ENCODE peak calls at places on chromosome 22, in five cellular contexts. G is body of pancreas, E is stomach, Z is upper lobe of left lung, P is esophagus squamous epithelium. L is an unnamed sample. For H3K27me3, the result is how much of the 10 kb centered on the place peaks cover.

GRCh38 chr22:35435201-35435712 is 35.3 kb downstream of the MCM5 start:
- DNase-seq in G (no peak), P (no peak), E (no peak), Z (no peak), L (no peak)

GRCh38 chr22:27419473-27419872 is 382.1 kb downstream of the MN1 start:
- DNase-seq in P (no peak), Z (no peak), E (no peak), G (no peak), L (no peak)

GRCh38 chr22:47309476-47309875 is 547.0 kb downstream of the TBC1D22A start:
- DNase-seq in P (no peak), E (no peak), Z (peak), G (no peak), L (no peak)

GRCh38 chr22:44623771-44624510 is 78.1 kb upstream of the PRR5 start:
- DNase-seq in E (no peak), G (no peak), P (no peak), Z (no peak), L (no peak)

GRCh38 chr22:28208036-28208435 is 289.0 kb upstream of the PITPNB start:
- DNase-seq in P (no peak), G (no peak), Z (no peak), E (no peak), L (no peak)

GRCh38 chr22:35638408-35638807 is 9.8 kb upstream of the APOL6 start:
- DNase-seq in Z (peak), E (no peak), P (no peak), G (peak), L (peak)

GRCh38 chr22:19959043-19959586 is 17.5 kb upstream of the TXNRD2 start:
- DNase-seq in E (peak), Z (peak), P (no peak), G (peak), L (no peak)

GRCh38 chr22:44827666-44828065 is 75.3 kb downstream of the ARHGAP8 start:
- DNase-seq in E (no peak), P (no peak), G (no peak), Z (no peak), L (no peak)

GRCh38 chr22:47694536-47694935 is 932.1 kb downstream of the TBC1D22A start:
- DNase-seq in P (no peak), E (no peak), G (no peak), Z (no peak), L (no peak)

GRCh38 chr22:35863432-35863831 is 145.8 kb downstream of the APOL5 start:
- DNase-seq in E (no peak), G (no peak), Z (no peak), P (no peak), L (no peak)

GRCh38 chr22:35467788-35468187 is 67.8 kb downstream of the MCM5 start:
- DNase-seq in P (no peak), Z (peak), E (peak), G (peak), L (no peak)

GRCh38 chr22:39514373-39514973 is 5.9 kb upstream of the ATF4 start:
- DNase-seq in G (peak), P (no peak), E (peak), Z (no peak), L (no peak)

GRCh38 chr22:27349456-27349855 is 452.1 kb downstream of the MN1 start:
- DNase-seq in G (no peak), E (no peak), P (no peak), Z (no peak), L (no peak)

GRCh38 chr22:30694638-30695350 is at the start of gene OSBP2:
- DNase-seq in G (peak), P (no peak), Z (peak), E (peak), L (no peak)

GRCh38 chr22:39177456-39177775 is 24.9 kb upstream of the CBX7 start:
- DNase-seq in Z (no peak), P (no peak), E (no peak), G (no peak), L (no peak)

GRCh38 chr22:39419096-39419495 is 19.5 kb downstream of the TAB1 start:
- DNase-seq in E (no peak), P (no peak), Z (no peak), G (no peak), L (no peak)

GRCh38 chr22:46776486-46776826 is 14.0 kb downstream of the TBC1D22A start:
- DNase-seq in E (no peak), P (no peak), G (no peak), Z (no peak), L (no peak)

GRCh38 chr22:39312410-39312809 is 7.0 kb downstream of the RPL3 start:
- DNase-seq in G (no peak), E (no peak), P (no peak), Z (no peak), L (no peak)

GRCh38 chr22:38733329-38734202 is 22.2 kb downstream of the SUN2 start:
- DNase-seq in P (no peak), Z (peak), E (peak), G (peak), L (peak)

GRCh38 chr22:38953577-38954413 is 3.6 kb upstream of the APOBEC3A start:
- DNase-seq in E (no peak), P (no peak), G (peak), Z (peak), L (no peak)

GRCh38 chr22:43272869-43273318 is 70.3 kb downstream of the SCUBE1 start:
- DNase-seq in Z (no peak), P (no peak), E (no peak), G (no peak), L (no peak)

GRCh38 chr22:20803696-20804324 is 29.9 kb downstream of the SERPIND1 start:
- DNase-seq in Z (no peak), P (no peak), G (peak), E (peak), L (peak)

GRCh38 chr22:45478108-45478771 is 24.4 kb upstream of the FBLN1 start:
- DNase-seq in G (no peak), E (no peak), P (no peak), Z (no peak), L (peak)

GRCh38 chr22:19767427-19768380 is 7.1 kb downstream of the TBX1 start:
- DNase-seq in Z (no peak), G (no peak), E (no peak), P (no peak), L (no peak)

GRCh38 chr22:26658671-26659478 is 1.5 kb downstream of the MIAT start:
- DNase-seq in E (peak), G (peak), P (peak), Z (peak), L (peak)

GRCh38 chr22:26762503-26763170 is 105.2 kb downstream of the MIAT start:
- DNase-seq in Z (no peak), E (no peak), P (no peak), G (no peak), L (no peak)

GRCh38 chr22:23529166-23530103 is 50.7 kb downstream of the IGLL1 start:
- DNase-seq in Z (no peak), P (no peak), G (no peak), E (no peak), L (no peak)

GRCh38 chr22:27866136-27867091 is 52.6 kb downstream of the PITPNB start:
- DNase-seq in P (no peak), G (peak), E (peak), Z (no peak), L (peak)

GRCh38 chr22:49017769-49018330 is 809.8 kb downstream of the BRD1 start:
- DNase-seq in E (peak), P (no peak), G (no peak), Z (no peak), L (no peak)

GRCh38 chr22:49014227-49015201 is 813.2 kb downstream of the BRD1 start:
- DNase-seq in G (no peak), P (no peak), E (peak), Z (peak), L (no peak)

GRCh38 chr22:49016909-49017768 is 810.5 kb downstream of the BRD1 start:
- DNase-seq in Z (peak), E (peak), P (no peak), G (no peak), L (no peak)

GRCh38 chr22:49015459-49015858 is 812.2 kb downstream of the BRD1 start:
- DNase-seq in E (peak), P (no peak), G (no peak), Z (peak), L (no peak)

DNA sequence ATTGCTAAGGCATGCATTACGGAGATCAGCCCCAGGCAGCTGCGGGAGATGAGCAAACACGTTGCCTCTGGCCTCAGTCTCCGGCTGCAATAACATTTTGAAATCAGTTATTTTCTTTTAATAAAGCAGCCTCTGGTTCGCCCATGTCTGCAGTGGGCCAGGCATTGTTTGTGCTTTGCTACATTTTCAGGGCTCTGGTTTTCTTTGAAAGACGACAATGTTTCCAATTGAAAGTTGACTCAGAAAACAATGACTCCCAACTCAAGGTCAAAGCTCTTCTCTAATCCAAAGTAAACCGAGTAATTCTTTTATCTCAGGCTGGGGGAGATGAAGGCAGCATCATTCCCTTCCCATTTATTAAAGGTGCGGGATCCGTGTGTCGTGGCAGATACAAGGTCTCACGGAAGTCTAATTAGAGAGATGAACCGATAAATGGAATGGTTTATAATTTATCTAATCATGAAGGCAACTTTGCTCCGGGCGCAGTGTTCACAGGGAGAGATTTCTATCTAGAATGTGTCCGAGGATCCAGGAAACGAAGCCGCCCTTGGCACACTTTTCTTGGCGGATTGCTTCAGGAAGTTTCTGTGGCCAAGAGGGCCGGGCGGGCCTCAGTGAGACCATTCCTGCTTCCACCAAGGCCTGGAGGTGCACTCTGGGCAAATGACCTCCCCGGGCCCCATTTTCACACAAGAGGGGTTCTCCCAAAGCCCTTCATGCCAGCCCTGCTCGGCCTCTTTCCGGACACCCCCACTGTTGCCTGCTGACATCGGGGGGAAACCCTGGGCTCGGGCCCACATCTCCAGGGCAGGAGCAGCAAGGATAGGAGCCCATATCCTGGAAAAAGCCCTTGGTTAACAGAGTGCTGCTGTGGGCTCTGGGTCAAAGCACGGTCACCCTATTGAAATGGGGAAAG is 811.4 kb downstream of the BRD1 start:
- DNase-seq in P (no peak), E (peak), Z (peak), G (no peak), L (no peak)
- H3K27ac ChIP-seq in P (no peak), E (no peak), Z (peak), G (no peak), L (no peak)

GRCh38 chr22:17893900-17894299 is 119.6 kb upstream of the BID start:
- DNase-seq in E (no peak), Z (no peak), G (no peak), P (no peak), L (no peak)
- H3K27me3 ChIP-seq in E (under half), Z (under half), G (under half), P (under half), L (under half)

DNA sequence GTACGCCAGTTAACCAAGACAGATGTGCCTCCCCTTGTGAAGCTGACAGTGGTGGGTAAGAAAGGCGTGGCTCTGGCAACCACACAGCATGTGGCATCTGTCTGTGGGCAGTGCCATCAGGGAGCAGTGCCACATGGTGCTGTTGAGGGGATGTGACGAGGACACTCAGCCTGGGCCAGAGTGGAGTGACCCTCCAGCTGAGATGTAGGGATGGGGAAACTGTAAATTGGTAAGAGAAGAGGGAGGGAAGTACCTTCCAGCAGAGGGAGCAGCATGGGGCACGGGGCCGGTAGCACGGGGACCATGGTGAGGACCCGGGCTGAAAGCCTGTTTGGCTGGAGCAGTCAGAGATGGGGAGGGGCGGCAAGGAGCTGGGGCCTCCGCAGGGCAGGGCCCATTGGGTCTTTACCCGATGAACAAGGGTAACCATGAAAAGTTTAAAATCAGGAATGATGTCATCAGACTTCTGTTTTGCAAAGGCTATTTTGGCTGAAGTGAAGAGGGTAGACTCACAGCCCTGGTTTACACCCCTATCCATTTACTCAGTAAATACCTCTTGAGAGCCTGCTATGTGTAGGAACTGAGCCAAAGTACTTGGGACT is 10.4 kb downstream of the TMPRSS6 start:
- DNase-seq in E (no peak), P (no peak), G (no peak), Z (peak), L (no peak)
- TF ChIP-seq CTCF in E (no peak), P (no peak), G (no peak), Z (no peak), L (peak)

GRCh38 chr22:42111798-42112197 is 18.8 kb downstream of the CYP2D6 start:
- DNase-seq in E (no peak), P (no peak), G (no peak), Z (no peak), L (no peak)
- H3K27ac ChIP-seq in E (no peak), P (no peak), G (no peak), Z (no peak), L (no peak)

DNA sequence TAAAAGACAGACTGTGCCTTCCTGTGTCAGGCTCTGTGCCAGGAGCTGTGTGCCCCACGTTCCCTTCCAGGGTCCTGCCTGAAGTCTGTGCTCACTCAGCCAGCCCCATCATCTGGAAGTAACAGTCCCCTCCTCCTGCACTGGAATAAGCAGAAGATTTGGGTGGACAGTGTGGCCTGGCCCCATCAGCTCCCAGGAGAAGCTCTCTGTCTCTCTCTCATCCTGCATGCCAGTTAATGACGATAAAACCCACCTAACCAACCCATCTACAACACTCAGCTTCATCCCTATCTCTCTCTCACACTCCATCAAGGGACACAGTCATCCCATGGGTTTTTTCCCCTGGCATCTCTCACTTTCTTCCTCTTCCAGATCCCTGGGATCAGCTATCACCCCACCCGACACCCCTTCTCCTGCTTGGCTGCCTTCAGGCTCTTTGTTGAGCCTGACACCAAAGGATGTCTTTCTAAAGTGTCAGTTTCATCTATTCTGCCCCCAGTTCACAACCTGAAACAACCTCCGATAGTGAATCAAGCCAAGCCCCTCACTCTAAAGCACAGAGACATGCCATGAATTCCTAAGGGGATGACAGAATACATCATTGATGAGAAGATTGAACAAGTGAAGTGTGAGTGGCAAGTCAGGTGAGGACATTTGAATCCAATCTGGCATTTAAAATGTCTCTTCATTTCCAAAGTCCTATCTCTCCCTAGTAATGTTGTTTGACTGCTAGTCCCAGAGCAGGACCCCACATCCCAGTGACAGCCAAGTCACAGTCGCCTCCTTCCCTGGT is 91.4 kb upstream of the TOP3B start:
- DNase-seq in G (no peak), P (no peak), E (no peak), Z (no peak), L (no peak)
- H3K27me3 ChIP-seq in G (under half), P (under half), E (under half), Z (under half), L (under half)

GRCh38 chr22:25051073-25051472 is 98.6 kb downstream of the KIAA1671 start:
- DNase-seq in E (no peak), Z (no peak), G (no peak), P (no peak), L (no peak)
- TF ChIP-seq CTCF in E (no peak), Z (peak), G (peak), P (peak), L (peak)

DNA sequence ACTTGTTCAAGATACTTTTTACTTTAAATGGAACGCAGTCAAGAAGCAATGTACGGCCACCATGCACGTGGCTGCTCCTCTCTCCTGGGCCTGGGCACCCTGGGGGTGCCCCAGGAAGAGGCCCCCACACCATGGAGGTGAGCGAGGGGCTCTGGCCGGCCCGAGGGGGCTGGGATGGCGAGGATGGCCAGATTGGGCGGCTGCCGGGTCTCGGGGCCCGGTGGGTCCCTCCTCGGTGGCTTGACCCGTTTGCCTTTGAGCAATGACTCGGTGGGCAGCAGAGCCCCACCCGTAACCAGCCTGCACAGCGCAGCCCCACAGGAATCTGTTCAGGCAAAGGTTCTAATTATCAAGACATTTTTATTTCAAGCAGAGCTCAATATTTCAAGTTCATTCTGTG is 167.4 kb downstream of the BRD1 start:
- DNase-seq in G (no peak), E (no peak), Z (no peak), P (no peak), L (no peak)
- H3K27ac ChIP-seq in G (no peak), E (no peak), Z (peak), P (no peak), L (no peak)

DNA sequence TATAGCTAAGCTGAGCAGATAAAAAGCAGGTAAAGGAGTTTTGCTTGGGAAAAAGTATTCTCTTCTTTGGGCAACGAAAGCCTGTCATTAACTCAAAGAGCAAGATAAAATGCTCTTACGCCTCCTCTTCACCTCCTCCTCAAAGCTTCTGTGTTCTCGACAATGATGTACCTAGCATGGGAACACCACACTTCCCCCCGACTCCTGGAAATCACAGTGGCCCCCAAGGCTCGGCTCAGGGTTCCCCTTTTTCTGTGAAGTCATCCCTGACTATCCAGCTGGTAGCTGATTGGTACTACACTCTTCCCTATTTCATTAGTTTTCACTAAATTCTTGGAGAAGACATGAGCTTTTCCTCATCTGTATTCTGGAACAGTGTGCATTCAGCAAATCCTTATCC is 336.1 kb downstream of the LARGE1 start:
- DNase-seq in E (no peak), G (no peak), Z (no peak), P (no peak), L (no peak)
- H3K27me3 ChIP-seq in E (under half), G (under half), Z (under half), P (under half), L (under half)

L was measured in AG04450.